ENCODE peak calls at places on chromosomes 5 and 9, in four cellular contexts. One of them, this sample, is unnamed.

GRCh38 chr5:100777680-100778281 is 125.3 kb downstream of the ST8SIA4 start:
- DNase-seq in EH: peak
- DNase-seq in activated naive CD4-positive, alpha-beta T cell: no peak
- DNase-seq in amniotic stem cell: peak
- DNase-seq in this sample: peak

GRCh38 chr5:54329731-54330709 is 19.6 kb upstream of the ARL15 start:
- DNase-seq in activated naive CD4-positive, alpha-beta T cell: no peak
- DNase-seq in amniotic stem cell: peak
- DNase-seq in EH: peak
- DNase-seq in this sample: peak

GRCh38 chr5:110441035-110441434 is 285.4 kb downstream of the TMEM232 start:
- DNase-seq in activated naive CD4-positive, alpha-beta T cell: no peak
- DNase-seq in EH: peak
- DNase-seq in amniotic stem cell: peak
- DNase-seq in this sample: no peak

GRCh38 chr9:3948826-3949578 is 350.9 kb downstream of the GLIS3 start:
- DNase-seq in amniotic stem cell: no peak
- DNase-seq in EH: peak
- DNase-seq in activated naive CD4-positive, alpha-beta T cell: no peak
- DNase-seq in this sample: peak

GRCh38 chr9:114180701-114181582 is 25.6 kb downstream of the COL27A1 start:
- DNase-seq in amniotic stem cell: no peak
- DNase-seq in EH: peak
- DNase-seq in activated naive CD4-positive, alpha-beta T cell: no peak
- DNase-seq in this sample: no peak

GRCh38 chr9:25205285-25205684 is 473.0 kb downstream of the TUSC1 start:
- DNase-seq in activated naive CD4-positive, alpha-beta T cell: no peak
- DNase-seq in EH: no peak
- DNase-seq in amniotic stem cell: no peak
- DNase-seq in this sample: no peak

GRCh38 chr5:125377151-125377550 is 630.7 kb upstream of the ZNF608 start:
- DNase-seq in EH: no peak
- DNase-seq in activated naive CD4-positive, alpha-beta T cell: no peak
- DNase-seq in amniotic stem cell: no peak
- DNase-seq in this sample: no peak

GRCh38 chr5:147240266-147240985 is 5.6 kb downstream of the STK32A start:
- DNase-seq in EH: no peak
- DNase-seq in amniotic stem cell: no peak
- DNase-seq in activated naive CD4-positive, alpha-beta T cell: no peak
- DNase-seq in this sample: no peak

GRCh38 chr5:56190500-56190899 is 42.6 kb downstream of the ANKRD55 start:
- DNase-seq in amniotic stem cell: no peak
- DNase-seq in activated naive CD4-positive, alpha-beta T cell: no peak
- DNase-seq in EH: peak
- DNase-seq in this sample: no peak

GRCh38 chr5:30605693-30606268 is 587.7 kb upstream of the CDH6 start:
- DNase-seq in amniotic stem cell: no peak
- DNase-seq in EH: no peak
- DNase-seq in activated naive CD4-positive, alpha-beta T cell: no peak
- DNase-seq in this sample: no peak

GRCh38 chr9:117720555-117720954 is 16.4 kb downstream of the TLR4 start:
- DNase-seq in activated naive CD4-positive, alpha-beta T cell: no peak
- DNase-seq in amniotic stem cell: no peak
- DNase-seq in EH: peak
- DNase-seq in this sample: peak

GRCh38 chr9:130672466-130672865 is 8.1 kb downstream of the PRDM12 start:
- DNase-seq in activated naive CD4-positive, alpha-beta T cell: no peak
- DNase-seq in amniotic stem cell: no peak
- DNase-seq in EH: no peak
- DNase-seq in this sample: no peak

GRCh38 chr5:42745426-42745825 is 11.2 kb upstream of the CCDC152 start:
- DNase-seq in activated naive CD4-positive, alpha-beta T cell: no peak
- DNase-seq in amniotic stem cell: no peak
- DNase-seq in EH: peak
- DNase-seq in this sample: no peak

GRCh38 chr5:115423051-115423450 is 121.5 kb downstream of the FEM1C start:
- DNase-seq in EH: no peak
- DNase-seq in amniotic stem cell: no peak
- DNase-seq in activated naive CD4-positive, alpha-beta T cell: no peak
- DNase-seq in this sample: no peak

GRCh38 chr5:132053483-132053882 is 7.0 kb upstream of the IL3 start:
- DNase-seq in EH: no peak
- DNase-seq in activated naive CD4-positive, alpha-beta T cell: no peak
- DNase-seq in amniotic stem cell: no peak
- DNase-seq in this sample: no peak

GRCh38 chr5:90558344-90559192 is at the start of gene ADGRV1:
- DNase-seq in activated naive CD4-positive, alpha-beta T cell: no peak
- DNase-seq in EH: peak
- DNase-seq in amniotic stem cell: no peak
- DNase-seq in this sample: no peak

GRCh38 chr5:149584106-149584505 is 2.8 kb downstream of the ARHGEF37 start:
- DNase-seq in amniotic stem cell: no peak
- DNase-seq in EH: no peak
- DNase-seq in activated naive CD4-positive, alpha-beta T cell: no peak
- DNase-seq in this sample: no peak

GRCh38 chr9:133888048-133888778 is 103.9 kb downstream of the VAV2 start:
- DNase-seq in activated naive CD4-positive, alpha-beta T cell: no peak
- DNase-seq in amniotic stem cell: no peak
- DNase-seq in EH: no peak
- DNase-seq in this sample: no peak

GRCh38 chr9:98625728-98626127 is 83.0 kb downstream of the GABBR2 start:
- DNase-seq in amniotic stem cell: no peak
- DNase-seq in activated naive CD4-positive, alpha-beta T cell: no peak
- DNase-seq in EH: no peak
- DNase-seq in this sample: no peak

GRCh38 chr9:4495537-4495936 is 5.3 kb downstream of the SLC1A1 start:
- DNase-seq in amniotic stem cell: no peak
- DNase-seq in EH: no peak
- DNase-seq in activated naive CD4-positive, alpha-beta T cell: no peak
- DNase-seq in this sample: no peak